ENCODE peak calls at places on chromosomes 11 and 22, in nine cellular contexts. One of them, this sample, is unnamed.

GRCh38 chr11:34948721-34949120 is 32.3 kb downstream of the PDHX start:
- DNase-seq in stomach: no peak
- DNase-seq in left ventricle myocardium inferior: no peak
- DNase-seq in dorsolateral prefrontal cortex: no peak
- DNase-seq in A549: no peak
- DNase-seq in suprapubic skin: no peak
- DNase-seq in pancreas: no peak
- DNase-seq in testis: no peak
- DNase-seq in esophagus squamous epithelium: no peak
- DNase-seq in this sample: no peak

GRCh38 chr11:69136471-69136870 is 19.3 kb upstream of the SMIM38 start:
- DNase-seq in stomach: no peak
- DNase-seq in left ventricle myocardium inferior: no peak
- DNase-seq in dorsolateral prefrontal cortex: peak; percentile 24
- DNase-seq in A549: no peak
- DNase-seq in suprapubic skin: no peak
- DNase-seq in pancreas: no peak
- DNase-seq in testis: no peak
- DNase-seq in esophagus squamous epithelium: no peak
- DNase-seq in this sample: no peak

GRCh38 chr11:64019106-64020031 is 16.4 kb upstream of the FLRT1 start:
- DNase-seq in stomach: peak; percentile 63
- DNase-seq in left ventricle myocardium inferior: peak; percentile 59
- DNase-seq in dorsolateral prefrontal cortex: no peak
- DNase-seq in A549: no peak
- DNase-seq in suprapubic skin: no peak
- DNase-seq in pancreas: peak; percentile 86
- DNase-seq in testis: peak; percentile 57
- DNase-seq in esophagus squamous epithelium: no peak
- DNase-seq in this sample: no peak

GRCh38 chr11:93212094-93212493 is 14.3 kb upstream of the SLC36A4 start:
- DNase-seq in stomach: no peak
- DNase-seq in left ventricle myocardium inferior: no peak
- DNase-seq in dorsolateral prefrontal cortex: no peak
- DNase-seq in A549: no peak
- DNase-seq in suprapubic skin: no peak
- DNase-seq in pancreas: no peak
- DNase-seq in testis: no peak
- DNase-seq in esophagus squamous epithelium: no peak
- DNase-seq in this sample: no peak

GRCh38 chr22:48427731-48428211 is 1399.9 kb downstream of the BRD1 start:
- DNase-seq in stomach: no peak
- DNase-seq in left ventricle myocardium inferior: no peak
- DNase-seq in dorsolateral prefrontal cortex: no peak
- DNase-seq in A549: no peak
- DNase-seq in suprapubic skin: peak; percentile 72
- DNase-seq in pancreas: no peak
- DNase-seq in testis: no peak
- DNase-seq in esophagus squamous epithelium: no peak
- DNase-seq in this sample: no peak

GRCh38 chr11:2741377-2742131 is 41.8 kb upstream of the KCNQ1OT1 start:
- DNase-seq in stomach: no peak
- DNase-seq in left ventricle myocardium inferior: peak; percentile 18
- DNase-seq in dorsolateral prefrontal cortex: no peak
- DNase-seq in A549: peak; percentile 41
- DNase-seq in suprapubic skin: no peak
- DNase-seq in pancreas: peak; percentile 41
- DNase-seq in testis: peak; percentile 23
- DNase-seq in esophagus squamous epithelium: no peak
- DNase-seq in this sample: peak; percentile 57

GRCh38 chr22:46175631-46176030 is 25.3 kb downstream of the PPARA start:
- DNase-seq in stomach: no peak
- DNase-seq in left ventricle myocardium inferior: no peak
- DNase-seq in dorsolateral prefrontal cortex: no peak
- DNase-seq in A549: no peak
- DNase-seq in suprapubic skin: no peak
- DNase-seq in pancreas: no peak
- DNase-seq in testis: no peak
- DNase-seq in esophagus squamous epithelium: no peak
- DNase-seq in this sample: no peak

GRCh38 chr11:126182787-126183445 is 28.5 kb downstream of the RPUSD4 start:
- DNase-seq in stomach: no peak
- DNase-seq in left ventricle myocardium inferior: no peak
- DNase-seq in dorsolateral prefrontal cortex: no peak
- DNase-seq in A549: no peak
- DNase-seq in suprapubic skin: no peak
- DNase-seq in pancreas: no peak
- DNase-seq in testis: no peak
- DNase-seq in esophagus squamous epithelium: no peak
- DNase-seq in this sample: no peak

DNA sequence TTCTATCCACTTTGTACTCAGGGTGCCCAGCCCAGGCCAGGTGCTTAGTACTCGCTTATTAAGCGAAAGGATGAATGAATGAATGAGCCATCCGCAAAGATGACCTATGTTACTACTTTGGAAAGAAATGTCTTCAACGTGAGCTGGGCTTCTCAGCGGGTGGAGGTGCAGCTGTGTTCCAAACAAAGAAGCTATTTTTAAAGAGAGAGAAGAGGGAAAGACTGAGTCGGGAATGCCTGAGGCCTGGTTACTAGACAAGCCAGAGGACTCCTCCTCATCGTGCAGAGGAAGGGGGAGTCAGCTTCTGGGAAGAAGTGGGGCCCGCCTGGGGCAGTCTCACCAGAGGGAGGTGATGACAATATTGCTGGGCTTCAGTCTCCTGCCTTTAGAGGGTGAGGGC is 30.4 kb upstream of the CD5 start:
- DNase-seq in stomach: no peak
- DNase-seq in left ventricle myocardium inferior: no peak
- DNase-seq in dorsolateral prefrontal cortex: no peak
- DNase-seq in A549: no peak
- DNase-seq in suprapubic skin: no peak
- DNase-seq in pancreas: no peak
- DNase-seq in testis: peak; percentile 42
- DNase-seq in esophagus squamous epithelium: no peak
- DNase-seq in this sample: no peak
- H3K27ac ChIP-seq in stomach: no peak overlapping the region
- H3K27ac ChIP-seq in left ventricle myocardium inferior: peak overlapping the region; percentile 19
- H3K27ac ChIP-seq in dorsolateral prefrontal cortex: no peak overlapping the region
- H3K27ac ChIP-seq in A549: no peak overlapping the region
- H3K27ac ChIP-seq in suprapubic skin: peak overlapping the region; percentile 42
- H3K27ac ChIP-seq in pancreas: no peak overlapping the region
- H3K27ac ChIP-seq in testis: peak overlapping the region; percentile 89
- H3K27ac ChIP-seq in esophagus squamous epithelium: no peak overlapping the region
- H3K27ac ChIP-seq in this sample: no peak overlapping the region

GRCh38 chr11:73333626-73334199 is 25.6 kb downstream of the ARHGEF17 start:
- DNase-seq in stomach: no peak
- DNase-seq in left ventricle myocardium inferior: no peak
- DNase-seq in dorsolateral prefrontal cortex: no peak
- DNase-seq in A549: no peak
- DNase-seq in suprapubic skin: no peak
- DNase-seq in pancreas: no peak
- DNase-seq in testis: no peak
- DNase-seq in esophagus squamous epithelium: no peak
- DNase-seq in this sample: no peak

GRCh38 chr11:73331138-73331916 is 23.3 kb downstream of the ARHGEF17 start:
- DNase-seq in stomach: no peak
- DNase-seq in left ventricle myocardium inferior: peak; percentile 43
- DNase-seq in dorsolateral prefrontal cortex: no peak
- DNase-seq in A549: no peak
- DNase-seq in suprapubic skin: no peak
- DNase-seq in pancreas: no peak
- DNase-seq in testis: no peak
- DNase-seq in esophagus squamous epithelium: no peak
- DNase-seq in this sample: no peak

GRCh38 chr11:73335204-73335923 is 27.3 kb downstream of the ARHGEF17 start:
- DNase-seq in stomach: peak; percentile 87
- DNase-seq in left ventricle myocardium inferior: peak; percentile 85
- DNase-seq in dorsolateral prefrontal cortex: peak; percentile 88
- DNase-seq in A549: peak; percentile 93
- DNase-seq in suprapubic skin: peak; percentile 86
- DNase-seq in pancreas: peak; percentile 92
- DNase-seq in testis: peak; percentile 87
- DNase-seq in esophagus squamous epithelium: no peak
- DNase-seq in this sample: peak; percentile 80

GRCh38 chr11:73333173-73333572 is 25.1 kb downstream of the ARHGEF17 start:
- DNase-seq in stomach: no peak
- DNase-seq in left ventricle myocardium inferior: no peak
- DNase-seq in dorsolateral prefrontal cortex: no peak
- DNase-seq in A549: no peak
- DNase-seq in suprapubic skin: no peak
- DNase-seq in pancreas: no peak
- DNase-seq in testis: no peak
- DNase-seq in esophagus squamous epithelium: no peak
- DNase-seq in this sample: no peak

DNA sequence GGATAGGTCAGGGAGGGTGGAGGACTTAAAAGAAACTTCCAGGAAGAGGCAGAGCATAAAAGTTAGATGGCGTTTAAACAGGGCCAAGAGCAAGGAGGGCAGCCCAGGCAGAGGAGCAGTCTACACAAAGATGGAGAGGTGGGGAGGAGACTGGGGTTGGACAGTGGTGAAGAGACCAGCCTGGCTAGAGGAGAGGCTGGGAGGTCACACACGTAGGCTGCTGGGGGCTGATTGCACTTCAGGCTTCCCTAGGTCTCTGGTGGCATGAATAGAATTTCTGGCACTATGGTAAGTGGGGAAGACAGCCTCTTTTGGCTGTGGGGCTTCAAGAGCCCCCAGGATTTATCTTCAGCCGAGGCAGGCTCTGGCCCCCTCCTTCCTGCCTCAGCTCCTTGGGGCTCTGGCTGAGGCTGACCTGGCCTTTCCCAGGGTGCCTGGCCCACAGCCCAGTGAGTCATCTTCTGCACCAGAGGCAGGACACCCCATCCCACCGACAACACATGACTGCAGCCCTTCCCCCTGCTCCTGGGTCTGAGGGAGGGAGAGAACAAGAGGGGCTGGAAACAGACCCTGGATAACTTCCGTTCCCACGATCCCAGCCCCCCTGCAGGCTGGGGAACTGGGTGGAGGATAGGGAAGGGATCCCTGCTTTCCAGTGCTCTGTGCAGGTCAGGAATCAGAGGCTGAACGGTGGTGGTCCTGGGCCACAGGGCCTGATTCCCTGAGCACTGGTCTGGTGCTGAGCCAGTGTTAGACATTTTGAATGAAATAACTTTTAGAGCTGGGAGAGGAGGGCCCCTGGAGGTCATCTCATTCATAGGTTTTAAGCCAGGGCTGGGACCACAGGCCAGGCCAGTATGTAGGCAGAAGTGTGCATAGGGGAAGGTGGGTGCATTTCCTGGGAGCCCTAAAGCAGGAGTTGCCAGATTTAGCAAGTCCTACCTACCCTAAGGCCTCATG is 26.4 kb downstream of the ARHGEF17 start:
- DNase-seq in stomach: peak; percentile 65
- DNase-seq in left ventricle myocardium inferior: peak; percentile 87
- DNase-seq in dorsolateral prefrontal cortex: no peak
- DNase-seq in A549: peak; percentile 83
- DNase-seq in suprapubic skin: peak; percentile 85
- DNase-seq in pancreas: no peak
- DNase-seq in testis: peak; percentile 88
- DNase-seq in esophagus squamous epithelium: no peak
- DNase-seq in this sample: no peak
- TF ChIP-seq CTCF in stomach: no peak
- TF ChIP-seq CTCF in left ventricle myocardium inferior: no peak
- TF ChIP-seq CTCF in dorsolateral prefrontal cortex: no peak
- TF ChIP-seq CTCF in A549: no peak
- TF ChIP-seq CTCF in suprapubic skin: no peak
- TF ChIP-seq CTCF in pancreas: no peak
- TF ChIP-seq CTCF in testis: no peak
- TF ChIP-seq CTCF in esophagus squamous epithelium: no peak
- TF ChIP-seq CTCF in this sample: no peak

GRCh38 chr22:28706845-28707244 is 27.2 kb upstream of the TTC28 start:
- DNase-seq in stomach: no peak
- DNase-seq in left ventricle myocardium inferior: no peak
- DNase-seq in dorsolateral prefrontal cortex: no peak
- DNase-seq in A549: no peak
- DNase-seq in suprapubic skin: no peak
- DNase-seq in pancreas: no peak
- DNase-seq in testis: no peak
- DNase-seq in esophagus squamous epithelium: no peak
- DNase-seq in this sample: no peak

GRCh38 chr22:28711341-28711740 is 30.3 kb downstream of the CHEK2 start:
- DNase-seq in stomach: no peak
- DNase-seq in left ventricle myocardium inferior: no peak
- DNase-seq in dorsolateral prefrontal cortex: no peak
- DNase-seq in A549: no peak
- DNase-seq in suprapubic skin: no peak
- DNase-seq in pancreas: no peak
- DNase-seq in testis: no peak
- DNase-seq in esophagus squamous epithelium: no peak
- DNase-seq in this sample: no peak

GRCh38 chr22:28711820-28712777 is 29.5 kb downstream of the CHEK2 start:
- DNase-seq in stomach: no peak
- DNase-seq in left ventricle myocardium inferior: no peak
- DNase-seq in dorsolateral prefrontal cortex: no peak
- DNase-seq in A549: peak; percentile 28
- DNase-seq in suprapubic skin: no peak
- DNase-seq in pancreas: no peak
- DNase-seq in testis: no peak
- DNase-seq in esophagus squamous epithelium: no peak
- DNase-seq in this sample: no peak

GRCh38 chr22:28710889-28711285 is 30.7 kb downstream of the CHEK2 start:
- DNase-seq in stomach: no peak
- DNase-seq in left ventricle myocardium inferior: no peak
- DNase-seq in dorsolateral prefrontal cortex: no peak
- DNase-seq in A549: no peak
- DNase-seq in suprapubic skin: no peak
- DNase-seq in pancreas: no peak
- DNase-seq in testis: no peak
- DNase-seq in esophagus squamous epithelium: no peak
- DNase-seq in this sample: no peak

GRCh38 chr22:28710112-28710888 is 30.7 kb upstream of the TTC28 start:
- DNase-seq in stomach: no peak
- DNase-seq in left ventricle myocardium inferior: no peak
- DNase-seq in dorsolateral prefrontal cortex: no peak
- DNase-seq in A549: no peak
- DNase-seq in suprapubic skin: no peak
- DNase-seq in pancreas: no peak
- DNase-seq in testis: no peak
- DNase-seq in esophagus squamous epithelium: no peak
- DNase-seq in this sample: no peak
- H3K27ac ChIP-seq in stomach: no peak overlapping the region
- H3K27ac ChIP-seq in left ventricle myocardium inferior: peak overlapping the region; percentile 57
- H3K27ac ChIP-seq in dorsolateral prefrontal cortex: no peak overlapping the region
- H3K27ac ChIP-seq in A549: peak overlapping the region; percentile 87
- H3K27ac ChIP-seq in suprapubic skin: peak overlapping the region; percentile 44
- H3K27ac ChIP-seq in pancreas: no peak overlapping the region
- H3K27ac ChIP-seq in testis: peak overlapping the region; percentile 28
- H3K27ac ChIP-seq in esophagus squamous epithelium: peak overlapping the region; percentile 69
- H3K27ac ChIP-seq in this sample: no peak overlapping the region

DNA sequence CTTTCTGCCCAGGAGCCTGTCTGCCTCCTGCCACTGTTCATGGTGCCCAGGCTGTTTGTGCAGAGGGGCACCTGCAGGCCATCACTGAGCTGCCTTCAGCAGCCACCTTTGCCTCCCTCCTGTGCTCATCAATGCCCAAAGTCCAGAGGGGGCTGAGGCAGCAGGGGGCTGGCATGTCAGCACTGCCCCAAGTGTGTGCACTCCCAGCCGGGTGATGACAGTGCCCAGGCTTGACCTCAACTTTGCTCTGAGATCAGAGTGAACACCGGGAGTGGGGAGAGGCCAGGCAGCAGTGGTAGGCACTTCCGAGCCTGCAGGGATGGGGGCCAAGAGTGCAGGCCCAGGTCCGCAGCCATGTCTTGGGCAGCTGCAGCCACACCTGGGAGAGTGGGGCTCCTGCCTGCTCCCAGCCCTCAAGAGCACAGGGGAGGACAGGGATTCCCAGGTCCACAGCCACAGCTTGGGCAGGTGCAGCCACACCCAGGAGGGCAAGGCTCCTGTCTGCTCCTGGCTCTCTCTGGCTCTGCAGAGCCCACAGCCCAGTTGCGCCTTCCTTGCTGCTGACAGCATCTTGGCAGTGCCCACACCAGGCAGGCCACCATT is 15.2 kb downstream of the SAA4 start:
- DNase-seq in stomach: no peak
- DNase-seq in left ventricle myocardium inferior: no peak
- DNase-seq in dorsolateral prefrontal cortex: no peak
- DNase-seq in A549: no peak
- DNase-seq in suprapubic skin: no peak
- DNase-seq in pancreas: peak; percentile 27
- DNase-seq in testis: no peak
- DNase-seq in esophagus squamous epithelium: no peak
- DNase-seq in this sample: no peak
- TF ChIP-seq CTCF in stomach: no peak
- TF ChIP-seq CTCF in left ventricle myocardium inferior: no peak
- TF ChIP-seq CTCF in dorsolateral prefrontal cortex: no peak
- TF ChIP-seq CTCF in A549: no peak
- TF ChIP-seq CTCF in suprapubic skin: no peak
- TF ChIP-seq CTCF in pancreas: no peak
- TF ChIP-seq CTCF in testis: no peak
- TF ChIP-seq CTCF in esophagus squamous epithelium: no peak
- TF ChIP-seq CTCF in this sample: no peak